ENCODE peak calls at places on chromosomes 2 and 18, in seven cellular contexts. M is right lobe of liver, F is Peyer's patch, I is heart left ventricle, G is SJSA1, U is left ventricle myocardium inferior, V is kidney. C is an unnamed sample.

GRCh38 chr2:70939001-70939846 is 3.5 kb downstream of the ATP6V1B1 start:
- DNase-seq in M (peak; percentile 39), F (peak; percentile 39), I (peak; percentile 5), G (no peak), U (no peak), V (no peak), C (peak; percentile 53)

GRCh38 chr2:104025296-104025695 is 828.6 kb upstream of the POU3F3 start:
- DNase-seq in M (no peak), F (no peak), I (no peak), G (no peak), U (no peak), V (no peak), C (no peak)

GRCh38 chr2:71721362-71721665 is 268.0 kb downstream of the DYSF start:
- DNase-seq in M (no peak), F (no peak), I (peak; percentile 44), G (no peak), U (no peak), V (no peak), C (peak; percentile 38)

GRCh38 chr18:54958711-54959625 is at the start of gene CCDC68:
- DNase-seq in M (peak; percentile 89), F (peak; percentile 84), I (peak; percentile 70), G (no peak), U (peak; percentile 52), V (peak; percentile 77), C (no peak)

GRCh38 chr2:239688098-239688497 is 287.3 kb upstream of the HDAC4 start:
- DNase-seq in M (no peak), F (no peak), I (no peak), G (no peak), U (no peak), V (no peak), C (no peak)

GRCh38 chr2:190763901-190764514 is 115.1 kb downstream of the NAB1 start:
- DNase-seq in M (no peak), F (no peak), I (no peak), G (no peak), U (no peak), V (no peak), C (no peak)

GRCh38 chr2:46326231-46326980 is 29.2 kb downstream of the EPAS1 start:
- DNase-seq in M (peak; percentile 92), F (no peak), I (no peak), G (no peak), U (no peak), V (no peak), C (no peak)

GRCh38 chr2:25377822-25378421 is 36.2 kb upstream of the DNMT3A start:
- DNase-seq in M (no peak), F (peak; percentile 44), I (no peak), G (no peak), U (no peak), V (peak; percentile 64), C (peak; percentile 47)

GRCh38 chr2:141041281-141041680 is 1089.5 kb downstream of the LRP1B start:
- DNase-seq in M (no peak), F (no peak), I (no peak), G (no peak), U (no peak), V (no peak), C (no peak)

GRCh38 chr18:8673276-8674209 is 31.8 kb upstream of the MTCL1 start:
- DNase-seq in M (no peak), F (no peak), I (no peak), G (peak; percentile 40), U (no peak), V (no peak), C (no peak)

GRCh38 chr18:49072940-49073339 is 122.2 kb upstream of the SMAD7 start:
- DNase-seq in M (no peak), F (no peak), I (no peak), G (no peak), U (no peak), V (no peak), C (no peak)

GRCh38 chr2:239394978-239395377 is 5.8 kb downstream of the HDAC4 start:
- DNase-seq in M (peak; percentile 25), F (no peak), I (no peak), G (no peak), U (no peak), V (no peak), C (no peak)

GRCh38 chr2:152347076-152347475 is 12.1 kb downstream of the FMNL2 start:
- DNase-seq in M (no peak), F (no peak), I (no peak), G (no peak), U (no peak), V (no peak), C (no peak)

GRCh38 chr2:201999289-201999688 is 34.4 kb upstream of the FZD7 start:
- DNase-seq in M (no peak), F (no peak), I (peak; percentile 23), G (no peak), U (peak; percentile 45), V (no peak), C (no peak)

GRCh38 chr2:203582468-203582867 is 47.4 kb upstream of the RAPH1 start:
- DNase-seq in M (no peak), F (no peak), I (peak; percentile 29), G (no peak), U (no peak), V (no peak), C (no peak)

GRCh38 chr18:71503222-71503621 is 1040.9 kb downstream of the CBLN2 start:
- DNase-seq in M (no peak), F (no peak), I (no peak), G (no peak), U (no peak), V (no peak), C (no peak)
- H3K4me3 ChIP-seq in M (no peak overlapping the region), F (no peak overlapping the region), I (no peak overlapping the region), G (no peak overlapping the region), U (no peak overlapping the region), V (no peak overlapping the region), C (no peak overlapping the region)

DNA sequence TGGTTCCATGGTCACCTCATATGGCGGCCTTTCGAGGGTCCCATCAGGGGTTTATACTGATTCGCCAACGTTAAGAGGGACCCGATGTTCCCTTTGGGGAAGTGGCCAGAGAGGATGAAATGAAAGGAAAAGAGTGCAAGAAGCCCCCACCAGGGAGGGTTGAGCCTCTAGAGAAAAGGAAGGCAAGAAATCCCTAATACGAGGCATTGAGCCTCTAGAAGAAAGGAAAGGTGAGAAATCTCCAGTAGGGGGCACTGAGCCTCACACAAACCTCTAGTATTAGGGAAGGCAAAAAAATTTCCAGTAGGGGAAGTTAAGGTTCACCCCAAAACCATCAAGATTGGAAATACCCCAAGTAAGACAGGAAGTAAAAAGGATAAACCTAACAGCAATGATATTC is 9.8 kb upstream of the SAP130 start:
- DNase-seq in M (no peak), F (no peak), I (no peak), G (no peak), U (no peak), V (no peak), C (no peak)
- H3K9me3 ChIP-seq in M (peaks cover 5% of the 10 kb centered on the region), F (no peaks in the 10 kb centered on the region), I (peaks cover 25% of the 10 kb centered on the region), G (peaks cover 13% of the 10 kb centered on the region), U (peaks cover 38% of the 10 kb centered on the region), V (no peaks in the 10 kb centered on the region), C (peaks cover 3% of the 10 kb centered on the region)

DNA sequence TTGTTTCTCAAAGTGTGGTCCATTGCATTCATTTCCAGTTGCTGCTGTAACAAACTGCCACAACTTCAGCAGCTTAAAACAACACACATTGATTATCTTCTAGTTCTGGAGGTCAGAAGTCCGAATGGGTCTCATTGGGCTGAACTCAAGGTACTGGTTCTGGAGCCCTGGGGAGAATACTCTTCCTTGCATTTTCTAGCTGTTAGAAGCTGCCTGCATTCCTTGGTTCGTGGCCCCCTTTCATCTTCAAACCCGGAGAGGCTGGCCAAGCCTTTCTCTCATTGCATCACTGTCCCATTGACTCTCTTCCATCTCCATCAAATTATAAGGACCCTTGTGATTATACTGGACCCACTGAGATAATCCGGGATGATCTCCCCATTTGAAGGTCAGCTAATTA is 98.1 kb downstream of the SPATS2L start:
- DNase-seq in M (no peak), F (no peak), I (no peak), G (no peak), U (no peak), V (no peak), C (no peak)
- H3K4me1 ChIP-seq in M (no peaks in the 10 kb centered on the region), F (peaks cover 44% of the 10 kb centered on the region), I (peaks cover 26% of the 10 kb centered on the region), G (peaks cover 62% of the 10 kb centered on the region), U (peaks cover 41% of the 10 kb centered on the region), V (peaks cover 13% of the 10 kb centered on the region), C (peaks cover 2% of the 10 kb centered on the region)

GRCh38 chr2:241964133-241964532 is 94.6 kb downstream of the RTP5 start:
- DNase-seq in M (no peak), F (peak; percentile 42), I (no peak), G (no peak), U (no peak), V (no peak), C (no peak)
- H3K4me3 ChIP-seq in M (no peak overlapping the region), F (no peak overlapping the region), I (no peak overlapping the region), G (no peak overlapping the region), U (no peak overlapping the region), V (no peak overlapping the region), C (no peak overlapping the region)

DNA sequence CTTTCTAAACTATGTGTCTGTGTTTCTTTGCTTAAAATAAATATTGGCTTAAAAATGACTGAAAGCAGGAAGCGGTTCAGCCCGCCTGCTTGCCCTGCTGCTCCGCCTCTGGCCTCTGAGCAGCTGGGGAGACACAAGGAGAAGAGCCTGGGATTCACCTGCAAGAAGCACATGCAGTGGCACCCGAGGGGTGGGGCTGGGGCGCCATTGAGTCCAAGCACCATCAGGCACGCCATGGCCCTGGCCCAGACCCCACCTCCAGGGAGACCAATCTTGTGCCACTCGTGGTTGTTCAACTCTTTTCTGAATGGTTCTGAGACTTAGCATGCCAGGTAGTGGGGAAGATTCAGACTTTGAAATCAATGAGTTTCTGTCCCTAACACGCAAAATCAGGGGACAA is 495.5 kb upstream of the MYT1L start:
- DNase-seq in M (no peak), F (peak; percentile 8), I (no peak), G (no peak), U (no peak), V (no peak), C (peak; percentile 30)
- H3K9me3 ChIP-seq in M (no peaks in the 10 kb centered on the region), F (no peaks in the 10 kb centered on the region), I (no peaks in the 10 kb centered on the region), G (peaks cover 5% of the 10 kb centered on the region), U (peaks cover 2% of the 10 kb centered on the region), V (no peaks in the 10 kb centered on the region), C (no peaks in the 10 kb centered on the region)

GRCh38 chr2:128594273-128594910 is 275.7 kb upstream of the HS6ST1 start:
- DNase-seq in M (no peak), F (peak; percentile 33), I (no peak), G (no peak), U (no peak), V (no peak), C (no peak)
- H3K4me1 ChIP-seq in M (no peaks in the 10 kb centered on the region), F (no peaks in the 10 kb centered on the region), I (no peaks in the 10 kb centered on the region), G (no peaks in the 10 kb centered on the region), U (peaks cover 38% of the 10 kb centered on the region), V (peaks cover 19% of the 10 kb centered on the region), C (no peaks in the 10 kb centered on the region)

GRCh38 chr2:36769106-36769505 is 72.6 kb downstream of the VIT start:
- DNase-seq in M (no peak), F (no peak), I (no peak), G (no peak), U (no peak), V (no peak), C (no peak)
- H3K4me3 ChIP-seq in M (no peak overlapping the region), F (no peak overlapping the region), I (no peak overlapping the region), G (no peak overlapping the region), U (no peak overlapping the region), V (no peak overlapping the region), C (no peak overlapping the region)

C was measured in aorta.